ENCODE peak calls at places on chromosomes 13 and 19, in seven cellular contexts. N is fibroblast of the aortic adventitia, B is GM12865, R is adrenal gland, U is AG09309, D is cardiac muscle cell, A is ascending aorta. O is an unnamed sample.
A peak's percentile ranks its signal among the peaks of the same experiment; 100 is the strongest.

GRCh38 chr13:110305949-110306339 is 1.0 kb downstream of the COL4A1 start:
- DNase-seq in N (peak; percentile 43), B (no peak), R (no peak), U (no peak), D (peak; percentile 47), A (no peak), O (no peak)

GRCh38 chr19:33302175-33302973 is at the start of gene CEBPA:
- DNase-seq in N (peak; percentile 65), B (peak; percentile 81), R (peak; percentile 69), U (no peak), D (peak; percentile 85), A (no peak), O (peak; percentile 63)

GRCh38 chr19:58379276-58379675 is 1.6 kb downstream of the ZNF837 start:
- DNase-seq in N (no peak), B (no peak), R (peak; percentile 18), U (no peak), D (no peak), A (no peak), O (no peak)

GRCh38 chr13:112637017-112637801 is 49.3 kb upstream of the TUBGCP3 start:
- DNase-seq in N (no peak), B (no peak), R (no peak), U (no peak), D (no peak), A (no peak), O (no peak)

GRCh38 chr19:18764591-18765051 is 26.5 kb downstream of the COMP start:
- DNase-seq in N (no peak), B (no peak), R (no peak), U (no peak), D (no peak), A (no peak), O (no peak)

GRCh38 chr19:30864460-30865215 is 484.6 kb downstream of the TSHZ3 start:
- DNase-seq in N (no peak), B (no peak), R (no peak), U (no peak), D (no peak), A (no peak), O (no peak)

GRCh38 chr13:48662226-48662625 is 8.5 kb downstream of the CYSLTR2 start:
- DNase-seq in N (no peak), B (no peak), R (no peak), U (no peak), D (no peak), A (no peak), O (no peak)

GRCh38 chr13:59915252-59915651 is 248.5 kb downstream of the DIAPH3 start:
- DNase-seq in N (no peak), B (no peak), R (no peak), U (no peak), D (no peak), A (no peak), O (no peak)

GRCh38 chr19:10010247-10010691 is at the start of gene COL5A3:
- DNase-seq in N (peak; percentile 61), B (no peak), R (no peak), U (no peak), D (peak; percentile 72), A (no peak), O (no peak)

GRCh38 chr19:33304760-33305647 is 2.7 kb upstream of the CEBPA start:
- DNase-seq in N (no peak), B (no peak), R (no peak), U (no peak), D (no peak), A (no peak), O (no peak)

GRCh38 chr13:59601993-59602392 is 561.7 kb downstream of the DIAPH3 start:
- DNase-seq in N (no peak), B (no peak), R (no peak), U (no peak), D (peak; percentile 36), A (no peak), O (no peak)

GRCh38 chr19:6044056-6044805 is 66.1 kb downstream of the RFX2 start:
- DNase-seq in N (no peak), B (no peak), R (no peak), U (no peak), D (no peak), A (no peak), O (no peak)

GRCh38 chr19:35756373-35757230 is at the start of gene HSPB6:
- DNase-seq in N (peak; percentile 49), B (no peak), R (peak; percentile 76), U (no peak), D (peak; percentile 83), A (no peak), O (no peak)

GRCh38 chr13:113855012-113855921 is 8.6 kb downstream of the GAS6 start:
- DNase-seq in N (no peak), B (no peak), R (peak; percentile 14), U (no peak), D (no peak), A (no peak), O (no peak)

GRCh38 chr19:6011206-6011605 is 33.3 kb upstream of the RANBP3 start:
- DNase-seq in N (no peak), B (no peak), R (no peak), U (no peak), D (no peak), A (no peak), O (no peak)

GRCh38 chr19:4830768-4831265 is 695 bp downstream of the TICAM1 start:
- DNase-seq in N (no peak), B (no peak), R (no peak), U (no peak), D (no peak), A (no peak), O (no peak)

GRCh38 chr19:4831351-4832340 is at the start of gene TICAM1:
- DNase-seq in N (peak; percentile 68), B (peak; percentile 86), R (peak; percentile 77), U (no peak), D (peak; percentile 70), A (peak; percentile 25), O (peak; percentile 19)

GRCh38 chr19:4830332-4830731 is 1.2 kb downstream of the TICAM1 start:
- DNase-seq in N (no peak), B (no peak), R (no peak), U (no peak), D (no peak), A (no peak), O (no peak)

GRCh38 chr19:4832776-4833175 is 1.3 kb upstream of the TICAM1 start:
- DNase-seq in N (no peak), B (no peak), R (no peak), U (no peak), D (no peak), A (no peak), O (no peak)

DNA sequence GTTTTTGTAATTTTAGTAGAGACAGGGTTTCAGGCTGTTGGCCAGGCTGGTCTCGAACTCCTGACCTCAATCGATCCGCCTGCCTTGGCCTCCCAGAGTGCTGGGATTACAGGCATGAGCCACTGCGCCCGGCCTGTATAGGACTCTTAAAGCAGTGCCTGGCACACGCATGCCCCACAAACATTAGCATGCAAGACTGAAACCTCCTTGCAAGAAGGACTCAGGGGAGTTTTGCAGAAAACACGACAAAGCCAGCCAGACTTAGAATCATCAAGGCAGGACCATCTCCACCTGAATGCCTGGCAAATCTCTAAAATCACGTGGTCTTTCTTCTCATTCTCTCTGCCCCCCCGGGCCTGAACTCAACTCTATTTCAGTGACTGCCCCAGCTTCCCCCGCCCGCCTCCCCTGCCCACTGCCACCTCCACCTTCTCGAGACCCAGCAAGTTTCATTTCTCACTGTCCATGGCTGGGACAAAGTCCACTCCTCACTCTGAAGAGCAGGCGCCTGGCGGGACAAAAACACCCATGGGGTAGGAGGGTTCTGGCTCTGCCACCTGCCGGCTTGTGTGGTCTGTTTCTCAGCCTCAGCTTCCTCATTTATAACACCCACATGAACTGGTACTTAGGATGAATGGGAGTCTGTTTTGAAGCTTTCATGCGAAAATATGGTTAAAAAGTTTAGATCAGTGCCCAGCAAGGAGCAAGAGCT is 2.4 kb downstream of the TICAM1 start:
- DNase-seq in N (no peak), B (peak; percentile 59), R (no peak), U (no peak), D (no peak), A (no peak), O (no peak)
- H3K4me3 ChIP-seq in N (no peak overlapping the region), B (peak overlapping the region; percentile 99), R (no peak overlapping the region), U (no peak overlapping the region), D (no peak overlapping the region), A (no peak overlapping the region), O (no peak overlapping the region)

GRCh38 chr19:13024126-13024957 is 29.1 kb downstream of the NFIX start:
- DNase-seq in N (peak; percentile 50), B (no peak), R (no peak), U (no peak), D (peak; percentile 41), A (no peak), O (no peak)

GRCh38 chr19:13022859-13023636 is 27.8 kb downstream of the NFIX start:
- DNase-seq in N (peak; percentile 98), B (peak; percentile 42), R (peak; percentile 78), U (peak; percentile 96), D (peak; percentile 97), A (no peak), O (peak; percentile 92)

GRCh38 chr19:13023666-13024065 is 28.4 kb downstream of the NFIX start:
- DNase-seq in N (peak; percentile 70), B (no peak), R (no peak), U (no peak), D (peak; percentile 44), A (no peak), O (no peak)

GRCh38 chr19:13020002-13020414 is 24.7 kb downstream of the NFIX start:
- DNase-seq in N (no peak), B (no peak), R (no peak), U (no peak), D (no peak), A (no peak), O (no peak)

DNA sequence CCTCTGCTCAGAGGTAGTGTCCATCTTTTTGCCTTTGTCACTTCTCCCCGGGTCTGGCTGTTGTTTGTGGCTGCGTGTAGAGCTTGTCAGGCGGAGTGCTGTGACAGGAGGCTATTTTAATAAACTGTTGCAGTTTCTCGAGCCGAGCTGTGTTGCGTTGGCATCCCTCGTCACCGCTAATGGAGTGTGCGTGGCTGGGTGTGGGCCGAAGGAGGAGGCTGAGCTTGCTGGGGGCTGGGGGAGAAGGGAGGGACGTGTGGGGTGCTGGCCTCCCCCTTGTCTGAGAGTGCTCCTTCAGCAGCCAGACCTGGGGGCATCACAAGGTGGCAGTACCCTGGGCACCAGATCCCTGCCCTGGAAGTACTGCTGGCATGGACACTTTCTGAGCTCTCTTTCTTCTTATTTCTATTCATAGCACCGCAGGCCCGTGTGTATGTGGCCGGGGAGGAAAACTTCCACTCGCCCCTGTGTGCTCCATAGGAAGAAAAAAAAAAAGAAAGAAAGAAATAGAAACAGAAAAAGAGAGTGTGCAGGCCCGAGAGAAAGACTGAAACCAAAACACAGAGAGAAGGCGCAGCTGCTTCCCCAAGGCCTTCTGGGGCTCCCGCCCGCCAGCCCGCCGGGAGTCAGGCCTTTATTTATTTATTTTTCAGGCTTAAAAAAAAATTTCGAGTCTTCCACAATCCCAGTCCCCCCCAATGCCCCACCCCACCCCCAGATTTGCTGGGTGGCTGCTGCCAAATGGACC is 27.0 kb downstream of the NFIX start:
- DNase-seq in N (peak; percentile 74), B (peak; percentile 56), R (no peak), U (no peak), D (peak; percentile 41), A (no peak), O (no peak)
- TF ChIP-seq CTCF in N (no peak), B (no peak), R (no peak), U (no peak), D (no peak), A (no peak), O (no peak)

GRCh38 chr19:15584541-15585115 is 30.4 kb upstream of the CYP4F8 start:
- DNase-seq in N (peak; percentile 54), B (peak; percentile 73), R (peak; percentile 75), U (peak; percentile 4), D (peak; percentile 68), A (peak; percentile 14), O (peak; percentile 21)
- H3K4me3 ChIP-seq in N (peak overlapping the region; percentile 35), B (no peak overlapping the region), R (no peak overlapping the region), U (no peak overlapping the region), D (no peak overlapping the region), A (no peak overlapping the region), O (no peak overlapping the region)

GRCh38 chr19:11090264-11091032 is 1.2 kb downstream of the LDLR start:
- DNase-seq in N (peak; percentile 90), B (peak; percentile 99), R (peak; percentile 96), U (peak; percentile 69), D (peak; percentile 98), A (peak; percentile 96), O (peak; percentile 88)
- TF ChIP-seq CTCF in N (no peak), B (peak; percentile 14), R (no peak), U (no peak), D (no peak), A (no peak), O (no peak)

O was measured in LNCaP clone FGC.